ENCODE peak calls at places on chromosomes 6 and 20, in nine cellular contexts. One of them, this sample, is unnamed.

GRCh38 chr20:50085481-50086365 is 27.2 kb downstream of the UBE2V1 start:
- DNase-seq in EH: peak; percentile 74
- DNase-seq in HEK293T: peak; percentile 77
- DNase-seq in immature natural killer cell: peak; percentile 48
- DNase-seq in iPS DF 19.7: no peak
- DNase-seq in heart left ventricle: no peak
- DNase-seq in tibial artery: peak; percentile 59
- DNase-seq in NCI-H2029: peak; percentile 51
- DNase-seq in activated CD4-positive, alpha-beta T cell treated with anti-CD3 and anti-CD28 coated beads, Interleukin-2, amount 50 U/mL, for 1 hour: peak; percentile 24
- DNase-seq in this sample: peak; percentile 23

GRCh38 chr6:111011360-111012142 is 29.7 kb downstream of the RPF2 start:
- DNase-seq in EH: peak; percentile 53
- DNase-seq in HEK293T: peak; percentile 69
- DNase-seq in immature natural killer cell: peak; percentile 22
- DNase-seq in iPS DF 19.7: no peak
- DNase-seq in heart left ventricle: no peak
- DNase-seq in tibial artery: no peak
- DNase-seq in NCI-H2029: peak; percentile 20
- DNase-seq in activated CD4-positive, alpha-beta T cell treated with anti-CD3 and anti-CD28 coated beads, Interleukin-2, amount 50 U/mL, for 1 hour: no peak
- DNase-seq in this sample: no peak

GRCh38 chr20:52824494-52825216 is 147.5 kb upstream of the TSHZ2 start:
- DNase-seq in EH: no peak
- DNase-seq in HEK293T: no peak
- DNase-seq in immature natural killer cell: no peak
- DNase-seq in iPS DF 19.7: no peak
- DNase-seq in heart left ventricle: no peak
- DNase-seq in tibial artery: no peak
- DNase-seq in NCI-H2029: no peak
- DNase-seq in activated CD4-positive, alpha-beta T cell treated with anti-CD3 and anti-CD28 coated beads, Interleukin-2, amount 50 U/mL, for 1 hour: no peak
- DNase-seq in this sample: no peak

GRCh38 chr6:143128346-143129015 is 67.8 kb downstream of the AIG1 start:
- DNase-seq in EH: peak; percentile 43
- DNase-seq in HEK293T: no peak
- DNase-seq in immature natural killer cell: no peak
- DNase-seq in iPS DF 19.7: no peak
- DNase-seq in heart left ventricle: no peak
- DNase-seq in tibial artery: no peak
- DNase-seq in NCI-H2029: no peak
- DNase-seq in activated CD4-positive, alpha-beta T cell treated with anti-CD3 and anti-CD28 coated beads, Interleukin-2, amount 50 U/mL, for 1 hour: no peak
- DNase-seq in this sample: no peak

GRCh38 chr6:20916081-20916480 is 381.8 kb downstream of the CDKAL1 start:
- DNase-seq in EH: peak; percentile 29
- DNase-seq in HEK293T: no peak
- DNase-seq in immature natural killer cell: no peak
- DNase-seq in iPS DF 19.7: no peak
- DNase-seq in heart left ventricle: no peak
- DNase-seq in tibial artery: no peak
- DNase-seq in NCI-H2029: no peak
- DNase-seq in activated CD4-positive, alpha-beta T cell treated with anti-CD3 and anti-CD28 coated beads, Interleukin-2, amount 50 U/mL, for 1 hour: no peak
- DNase-seq in this sample: no peak

GRCh38 chr6:16602035-16602434 is 159.2 kb downstream of the ATXN1 start:
- DNase-seq in EH: no peak
- DNase-seq in HEK293T: no peak
- DNase-seq in immature natural killer cell: no peak
- DNase-seq in iPS DF 19.7: no peak
- DNase-seq in heart left ventricle: no peak
- DNase-seq in tibial artery: no peak
- DNase-seq in NCI-H2029: no peak
- DNase-seq in activated CD4-positive, alpha-beta T cell treated with anti-CD3 and anti-CD28 coated beads, Interleukin-2, amount 50 U/mL, for 1 hour: no peak
- DNase-seq in this sample: no peak

GRCh38 chr20:10434832-10435812 is at the start of gene SLX4IP:
- DNase-seq in EH: peak; percentile 96
- DNase-seq in HEK293T: peak; percentile 75
- DNase-seq in immature natural killer cell: peak; percentile 82
- DNase-seq in iPS DF 19.7: peak; percentile 95
- DNase-seq in heart left ventricle: peak; percentile 95
- DNase-seq in tibial artery: peak; percentile 95
- DNase-seq in NCI-H2029: peak; percentile 97
- DNase-seq in activated CD4-positive, alpha-beta T cell treated with anti-CD3 and anti-CD28 coated beads, Interleukin-2, amount 50 U/mL, for 1 hour: peak; percentile 79
- DNase-seq in this sample: peak; percentile 98

GRCh38 chr6:11613858-11614257 is 76.3 kb downstream of the TMEM170B start:
- DNase-seq in EH: peak; percentile 97
- DNase-seq in HEK293T: no peak
- DNase-seq in immature natural killer cell: no peak
- DNase-seq in iPS DF 19.7: no peak
- DNase-seq in heart left ventricle: no peak
- DNase-seq in tibial artery: no peak
- DNase-seq in NCI-H2029: no peak
- DNase-seq in activated CD4-positive, alpha-beta T cell treated with anti-CD3 and anti-CD28 coated beads, Interleukin-2, amount 50 U/mL, for 1 hour: no peak
- DNase-seq in this sample: no peak

GRCh38 chr6:99282479-99283062 is 66.9 kb downstream of the FAXC start:
- DNase-seq in EH: peak; percentile 32
- DNase-seq in HEK293T: peak; percentile 21
- DNase-seq in immature natural killer cell: no peak
- DNase-seq in iPS DF 19.7: no peak
- DNase-seq in heart left ventricle: no peak
- DNase-seq in tibial artery: no peak
- DNase-seq in NCI-H2029: peak; percentile 8
- DNase-seq in activated CD4-positive, alpha-beta T cell treated with anti-CD3 and anti-CD28 coated beads, Interleukin-2, amount 50 U/mL, for 1 hour: no peak
- DNase-seq in this sample: no peak

GRCh38 chr6:169320013-169320412 is 66.4 kb upstream of the THBS2 start:
- DNase-seq in EH: peak; percentile 83
- DNase-seq in HEK293T: no peak
- DNase-seq in immature natural killer cell: no peak
- DNase-seq in iPS DF 19.7: no peak
- DNase-seq in heart left ventricle: no peak
- DNase-seq in tibial artery: no peak
- DNase-seq in NCI-H2029: no peak
- DNase-seq in activated CD4-positive, alpha-beta T cell treated with anti-CD3 and anti-CD28 coated beads, Interleukin-2, amount 50 U/mL, for 1 hour: no peak
- DNase-seq in this sample: no peak

GRCh38 chr6:32194825-32195651 is 2.6 kb upstream of the GPSM3 start:
- DNase-seq in EH: peak; percentile 67
- DNase-seq in HEK293T: peak; percentile 47
- DNase-seq in immature natural killer cell: no peak
- DNase-seq in iPS DF 19.7: no peak
- DNase-seq in heart left ventricle: peak; percentile 43
- DNase-seq in tibial artery: no peak
- DNase-seq in NCI-H2029: peak; percentile 14
- DNase-seq in activated CD4-positive, alpha-beta T cell treated with anti-CD3 and anti-CD28 coated beads, Interleukin-2, amount 50 U/mL, for 1 hour: no peak
- DNase-seq in this sample: no peak

GRCh38 chr6:104050455-104050854 is 809.3 kb downstream of the HACE1 start:
- DNase-seq in EH: no peak
- DNase-seq in HEK293T: no peak
- DNase-seq in immature natural killer cell: no peak
- DNase-seq in iPS DF 19.7: no peak
- DNase-seq in heart left ventricle: no peak
- DNase-seq in tibial artery: no peak
- DNase-seq in NCI-H2029: no peak
- DNase-seq in activated CD4-positive, alpha-beta T cell treated with anti-CD3 and anti-CD28 coated beads, Interleukin-2, amount 50 U/mL, for 1 hour: no peak
- DNase-seq in this sample: no peak

GRCh38 chr20:57032847-57033246 is 233.6 kb downstream of the BMP7 start:
- DNase-seq in EH: no peak
- DNase-seq in HEK293T: no peak
- DNase-seq in immature natural killer cell: no peak
- DNase-seq in iPS DF 19.7: no peak
- DNase-seq in heart left ventricle: no peak
- DNase-seq in tibial artery: no peak
- DNase-seq in NCI-H2029: no peak
- DNase-seq in activated CD4-positive, alpha-beta T cell treated with anti-CD3 and anti-CD28 coated beads, Interleukin-2, amount 50 U/mL, for 1 hour: no peak
- DNase-seq in this sample: no peak

GRCh38 chr6:6915813-6916547 is 191.8 kb upstream of the RREB1 start:
- DNase-seq in EH: peak; percentile 52
- DNase-seq in HEK293T: no peak
- DNase-seq in immature natural killer cell: no peak
- DNase-seq in iPS DF 19.7: no peak
- DNase-seq in heart left ventricle: peak; percentile 39
- DNase-seq in tibial artery: no peak
- DNase-seq in NCI-H2029: no peak
- DNase-seq in activated CD4-positive, alpha-beta T cell treated with anti-CD3 and anti-CD28 coated beads, Interleukin-2, amount 50 U/mL, for 1 hour: no peak
- DNase-seq in this sample: no peak

GRCh38 chr20:7094438-7094997 is 327.0 kb downstream of the BMP2 start:
- DNase-seq in EH: peak; percentile 11
- DNase-seq in HEK293T: peak; percentile 55
- DNase-seq in immature natural killer cell: no peak
- DNase-seq in iPS DF 19.7: no peak
- DNase-seq in heart left ventricle: no peak
- DNase-seq in tibial artery: no peak
- DNase-seq in NCI-H2029: peak; percentile 74
- DNase-seq in activated CD4-positive, alpha-beta T cell treated with anti-CD3 and anti-CD28 coated beads, Interleukin-2, amount 50 U/mL, for 1 hour: no peak
- DNase-seq in this sample: peak; percentile 19

GRCh38 chr20:19976595-19977372 is 40.4 kb upstream of the NAA20 start:
- DNase-seq in EH: peak; percentile 90
- DNase-seq in HEK293T: no peak
- DNase-seq in immature natural killer cell: no peak
- DNase-seq in iPS DF 19.7: no peak
- DNase-seq in heart left ventricle: peak; percentile 71
- DNase-seq in tibial artery: peak; percentile 87
- DNase-seq in NCI-H2029: no peak
- DNase-seq in activated CD4-positive, alpha-beta T cell treated with anti-CD3 and anti-CD28 coated beads, Interleukin-2, amount 50 U/mL, for 1 hour: no peak
- DNase-seq in this sample: no peak

GRCh38 chr6:53317861-53318260 is 30.9 kb downstream of the ELOVL5 start:
- DNase-seq in EH: no peak
- DNase-seq in HEK293T: no peak
- DNase-seq in immature natural killer cell: no peak
- DNase-seq in iPS DF 19.7: no peak
- DNase-seq in heart left ventricle: no peak
- DNase-seq in tibial artery: no peak
- DNase-seq in NCI-H2029: no peak
- DNase-seq in activated CD4-positive, alpha-beta T cell treated with anti-CD3 and anti-CD28 coated beads, Interleukin-2, amount 50 U/mL, for 1 hour: no peak
- DNase-seq in this sample: no peak

GRCh38 chr20:36821964-36822437 is 48.4 kb upstream of the DSN1 start:
- DNase-seq in EH: peak; percentile 61
- DNase-seq in HEK293T: no peak
- DNase-seq in immature natural killer cell: no peak
- DNase-seq in iPS DF 19.7: no peak
- DNase-seq in heart left ventricle: no peak
- DNase-seq in tibial artery: no peak
- DNase-seq in NCI-H2029: no peak
- DNase-seq in activated CD4-positive, alpha-beta T cell treated with anti-CD3 and anti-CD28 coated beads, Interleukin-2, amount 50 U/mL, for 1 hour: no peak
- DNase-seq in this sample: no peak

GRCh38 chr6:112027942-112028674 is 25.8 kb upstream of the CCN6 start:
- DNase-seq in EH: peak; percentile 77
- DNase-seq in HEK293T: no peak
- DNase-seq in immature natural killer cell: peak; percentile 69
- DNase-seq in iPS DF 19.7: no peak
- DNase-seq in heart left ventricle: no peak
- DNase-seq in tibial artery: no peak
- DNase-seq in NCI-H2029: no peak
- DNase-seq in activated CD4-positive, alpha-beta T cell treated with anti-CD3 and anti-CD28 coated beads, Interleukin-2, amount 50 U/mL, for 1 hour: peak; percentile 26
- DNase-seq in this sample: no peak

GRCh38 chr6:134757911-134758361 is 192.0 kb downstream of the ALDH8A1 start:
- DNase-seq in EH: peak; percentile 29
- DNase-seq in HEK293T: no peak
- DNase-seq in immature natural killer cell: no peak
- DNase-seq in iPS DF 19.7: no peak
- DNase-seq in heart left ventricle: no peak
- DNase-seq in tibial artery: no peak
- DNase-seq in NCI-H2029: no peak
- DNase-seq in activated CD4-positive, alpha-beta T cell treated with anti-CD3 and anti-CD28 coated beads, Interleukin-2, amount 50 U/mL, for 1 hour: no peak
- DNase-seq in this sample: no peak

GRCh38 chr6:20572288-20572687 is 38.0 kb downstream of the CDKAL1 start:
- DNase-seq in EH: no peak
- DNase-seq in HEK293T: no peak
- DNase-seq in immature natural killer cell: no peak
- DNase-seq in iPS DF 19.7: no peak
- DNase-seq in heart left ventricle: no peak
- DNase-seq in tibial artery: no peak
- DNase-seq in NCI-H2029: no peak
- DNase-seq in activated CD4-positive, alpha-beta T cell treated with anti-CD3 and anti-CD28 coated beads, Interleukin-2, amount 50 U/mL, for 1 hour: no peak
- DNase-seq in this sample: no peak

GRCh38 chr6:158329531-158329930 is 17.3 kb downstream of the TULP4 start:
- DNase-seq in EH: peak; percentile 27
- DNase-seq in HEK293T: no peak
- DNase-seq in immature natural killer cell: no peak
- DNase-seq in iPS DF 19.7: no peak
- DNase-seq in heart left ventricle: no peak
- DNase-seq in tibial artery: no peak
- DNase-seq in NCI-H2029: no peak
- DNase-seq in activated CD4-positive, alpha-beta T cell treated with anti-CD3 and anti-CD28 coated beads, Interleukin-2, amount 50 U/mL, for 1 hour: no peak
- DNase-seq in this sample: no peak

GRCh38 chr6:51559059-51559458 is 528.4 kb downstream of the PKHD1 start:
- DNase-seq in EH: no peak
- DNase-seq in HEK293T: no peak
- DNase-seq in immature natural killer cell: no peak
- DNase-seq in iPS DF 19.7: no peak
- DNase-seq in heart left ventricle: no peak
- DNase-seq in tibial artery: no peak
- DNase-seq in NCI-H2029: no peak
- DNase-seq in activated CD4-positive, alpha-beta T cell treated with anti-CD3 and anti-CD28 coated beads, Interleukin-2, amount 50 U/mL, for 1 hour: no peak
- DNase-seq in this sample: no peak

GRCh38 chr6:108521616-108522107 is 39.1 kb upstream of the FOXO3 start:
- DNase-seq in EH: no peak
- DNase-seq in HEK293T: no peak
- DNase-seq in immature natural killer cell: no peak
- DNase-seq in iPS DF 19.7: no peak
- DNase-seq in heart left ventricle: no peak
- DNase-seq in tibial artery: no peak
- DNase-seq in NCI-H2029: no peak
- DNase-seq in activated CD4-positive, alpha-beta T cell treated with anti-CD3 and anti-CD28 coated beads, Interleukin-2, amount 50 U/mL, for 1 hour: no peak
- DNase-seq in this sample: no peak

GRCh38 chr6:33317418-33317667 is 201 bp downstream of the ZBTB22 start:
- DNase-seq in EH: no peak
- DNase-seq in HEK293T: peak; percentile 70
- DNase-seq in immature natural killer cell: no peak
- DNase-seq in iPS DF 19.7: no peak
- DNase-seq in heart left ventricle: peak; percentile 74
- DNase-seq in tibial artery: no peak
- DNase-seq in NCI-H2029: no peak
- DNase-seq in activated CD4-positive, alpha-beta T cell treated with anti-CD3 and anti-CD28 coated beads, Interleukin-2, amount 50 U/mL, for 1 hour: no peak
- DNase-seq in this sample: peak; percentile 53

GRCh38 chr6:10659697-10660348 is 34.6 kb downstream of the C6orf52 start:
- DNase-seq in EH: no peak
- DNase-seq in HEK293T: no peak
- DNase-seq in immature natural killer cell: no peak
- DNase-seq in iPS DF 19.7: no peak
- DNase-seq in heart left ventricle: no peak
- DNase-seq in tibial artery: no peak
- DNase-seq in NCI-H2029: no peak
- DNase-seq in activated CD4-positive, alpha-beta T cell treated with anti-CD3 and anti-CD28 coated beads, Interleukin-2, amount 50 U/mL, for 1 hour: no peak
- DNase-seq in this sample: peak; percentile 30

GRCh38 chr6:151005126-151005525 is 139.6 kb downstream of the MTHFD1L start:
- DNase-seq in EH: no peak
- DNase-seq in HEK293T: no peak
- DNase-seq in immature natural killer cell: no peak
- DNase-seq in iPS DF 19.7: no peak
- DNase-seq in heart left ventricle: no peak
- DNase-seq in tibial artery: no peak
- DNase-seq in NCI-H2029: no peak
- DNase-seq in activated CD4-positive, alpha-beta T cell treated with anti-CD3 and anti-CD28 coated beads, Interleukin-2, amount 50 U/mL, for 1 hour: no peak
- DNase-seq in this sample: no peak

GRCh38 chr6:108002365-108003221 is 44.6 kb upstream of the SEC63 start:
- DNase-seq in EH: peak; percentile 11
- DNase-seq in HEK293T: peak; percentile 19
- DNase-seq in immature natural killer cell: no peak
- DNase-seq in iPS DF 19.7: no peak
- DNase-seq in heart left ventricle: no peak
- DNase-seq in tibial artery: no peak
- DNase-seq in NCI-H2029: no peak
- DNase-seq in activated CD4-positive, alpha-beta T cell treated with anti-CD3 and anti-CD28 coated beads, Interleukin-2, amount 50 U/mL, for 1 hour: no peak
- DNase-seq in this sample: no peak

GRCh38 chr6:25883536-25883935 is 9.5 kb upstream of the SLC17A3 start:
- DNase-seq in EH: peak; percentile 29
- DNase-seq in HEK293T: no peak
- DNase-seq in immature natural killer cell: no peak
- DNase-seq in iPS DF 19.7: no peak
- DNase-seq in heart left ventricle: no peak
- DNase-seq in tibial artery: no peak
- DNase-seq in NCI-H2029: no peak
- DNase-seq in activated CD4-positive, alpha-beta T cell treated with anti-CD3 and anti-CD28 coated beads, Interleukin-2, amount 50 U/mL, for 1 hour: no peak
- DNase-seq in this sample: no peak

GRCh38 chr6:70124882-70125535 is 177.9 kb downstream of the COL9A1 start:
- DNase-seq in EH: peak; percentile 20
- DNase-seq in HEK293T: no peak
- DNase-seq in immature natural killer cell: no peak
- DNase-seq in iPS DF 19.7: no peak
- DNase-seq in heart left ventricle: no peak
- DNase-seq in tibial artery: no peak
- DNase-seq in NCI-H2029: no peak
- DNase-seq in activated CD4-positive, alpha-beta T cell treated with anti-CD3 and anti-CD28 coated beads, Interleukin-2, amount 50 U/mL, for 1 hour: no peak
- DNase-seq in this sample: no peak

GRCh38 chr20:37096415-37097039 is 730 bp upstream of the RBL1 start:
- DNase-seq in EH: no peak
- DNase-seq in HEK293T: no peak
- DNase-seq in immature natural killer cell: no peak
- DNase-seq in iPS DF 19.7: no peak
- DNase-seq in heart left ventricle: no peak
- DNase-seq in tibial artery: no peak
- DNase-seq in NCI-H2029: no peak
- DNase-seq in activated CD4-positive, alpha-beta T cell treated with anti-CD3 and anti-CD28 coated beads, Interleukin-2, amount 50 U/mL, for 1 hour: no peak
- DNase-seq in this sample: peak; percentile 2

This sample was measured in NCI-H510A.